ENCODE peak calls at places on chromosome 13, in four cellular contexts. F is fibroblast of lung; H is heart right ventricle; V is CD8-positive, alpha-beta T cell. N is an unnamed sample.

GRCh38 chr13:34030782-34031181 is 212.8 kb downstream of the RFC3 start:
- DNase-seq in F (no peak), H (no peak), V (no peak), N (no peak)

GRCh38 chr13:25291691-25292090 is 4.4 kb upstream of the MTMR6 start:
- DNase-seq in F (no peak), H (no peak), V (no peak), N (no peak)

GRCh38 chr13:58960909-58961308 is 1202.8 kb downstream of the DIAPH3 start:
- DNase-seq in F (peak), H (no peak), V (no peak), N (no peak)

GRCh38 chr13:112688560-112689497 is 1.0 kb upstream of the ATP11A start:
- DNase-seq in F (peak), H (no peak), V (no peak), N (no peak)

GRCh38 chr13:44040754-44041100 is 161.0 kb downstream of the LACC1 start:
- DNase-seq in F (peak), H (no peak), V (no peak), N (no peak)

GRCh38 chr13:47437411-47437810 is 540.6 kb upstream of the HTR2A start:
- DNase-seq in F (peak), H (no peak), V (no peak), N (no peak)

GRCh38 chr13:110812111-110812868 is 98.8 kb downstream of the ING1 start:
- DNase-seq in F (peak), H (no peak), V (no peak), N (no peak)

GRCh38 chr13:47908200-47908902 is 92.7 kb downstream of the SUCLA2 start:
- DNase-seq in F (peak), H (no peak), V (no peak), N (no peak)

GRCh38 chr13:27619093-27619705 is 1.1 kb downstream of the LNX2 start:
- DNase-seq in F (peak), H (no peak), V (no peak), N (no peak)

GRCh38 chr13:74026753-74027152 is 107.5 kb downstream of the KLF12 start:
- DNase-seq in F (no peak), H (no peak), V (peak), N (no peak)

GRCh38 chr13:113654591-113655357 is 3.2 kb downstream of the ATP4B start:
- DNase-seq in F (no peak), H (no peak), V (no peak), N (no peak)

GRCh38 chr13:48875071-48875470 is 100.6 kb upstream of the FNDC3A start:
- DNase-seq in F (no peak), H (no peak), V (no peak), N (no peak)

GRCh38 chr13:113489549-113490495 is 689 bp downstream of the DCUN1D2 start:
- DNase-seq in F (peak), H (peak), V (peak), N (no peak)

GRCh38 chr13:112103260-112103843 is 36.4 kb downstream of the SOX1 start:
- DNase-seq in F (no peak), H (no peak), V (no peak), N (no peak)

GRCh38 chr13:59914556-59914955 is 249.2 kb downstream of the DIAPH3 start:
- DNase-seq in F (no peak), H (no peak), V (no peak), N (no peak)

GRCh38 chr13:50589139-50589538 is 254.4 kb downstream of the DLEU7 start:
- DNase-seq in F (peak), H (no peak), V (no peak), N (no peak)

GRCh38 chr13:113151745-113152707 is 6.4 kb upstream of the PROZ start:
- DNase-seq in F (peak), H (no peak), V (no peak), N (no peak)

GRCh38 chr13:23777571-23777870 is 111.7 kb downstream of the MIPEP start:
- DNase-seq in F (no peak), H (no peak), V (no peak), N (peak)

GRCh38 chr13:101150998-101151397 is 265.3 kb downstream of the NALCN start:
- DNase-seq in F (peak), H (no peak), V (no peak), N (no peak)

GRCh38 chr13:72737033-72737432 is 9.3 kb downstream of the BORA start:
- DNase-seq in F (no peak), H (no peak), V (no peak), N (no peak)

GRCh38 chr13:94233401-94233800 is 246.1 kb downstream of the DCT start:
- DNase-seq in F (peak), H (peak), V (no peak), N (peak)

GRCh38 chr13:27969866-27970229 is 733 bp upstream of the CDX2 start:
- DNase-seq in F (no peak), H (no peak), V (no peak), N (no peak)

GRCh38 chr13:113903361-113903760 is 39.5 kb upstream of the GAS6 start:
- DNase-seq in F (peak), H (no peak), V (no peak), N (no peak)

GRCh38 chr13:85590231-85590931 is 208.8 kb downstream of the SLITRK6 start:
- DNase-seq in F (peak), H (no peak), V (no peak), N (peak)

GRCh38 chr13:77893066-77893465 is 25.6 kb downstream of the EDNRB start:
- DNase-seq in F (no peak), H (no peak), V (no peak), N (no peak)

GRCh38 chr13:113112893-113113845 is 7.6 kb downstream of the F7 start:
- DNase-seq in F (no peak), H (no peak), V (no peak), N (no peak)

GRCh38 chr13:84844473-84844872 is 954.7 kb downstream of the SLITRK6 start:
- DNase-seq in F (peak), H (no peak), V (no peak), N (no peak)

GRCh38 chr13:39787086-39787487 is 131.6 kb downstream of the COG6 start:
- DNase-seq in F (no peak), H (peak), V (no peak), N (no peak)

GRCh38 chr13:100789025-100789424 is 114.4 kb upstream of the TMTC4 start:
- DNase-seq in F (no peak), H (no peak), V (no peak), N (no peak)

GRCh38 chr13:110942248-110942981 is 27.5 kb upstream of the ANKRD10 start:
- DNase-seq in F (no peak), H (no peak), V (no peak), N (no peak)

GRCh38 chr13:113904411-113904810 is 40.5 kb upstream of the GAS6 start:
- DNase-seq in F (no peak), H (peak), V (no peak), N (no peak)

GRCh38 chr13:25169951-25170553 is 2.0 kb downstream of the AMER2 start:
- DNase-seq in F (no peak), H (no peak), V (no peak), N (no peak)

GRCh38 chr13:47110141-47110540 is 213.3 kb upstream of the HTR2A start:
- DNase-seq in F (no peak), H (no peak), V (no peak), N (no peak)

GRCh38 chr13:43072394-43072793 is 49.0 kb downstream of the DNAJC15 start:
- DNase-seq in F (peak), H (no peak), V (no peak), N (no peak)

GRCh38 chr13:113777311-113778260 is 18.6 kb downstream of the TMEM255B start:
- DNase-seq in F (peak), H (no peak), V (no peak), N (no peak)

GRCh38 chr13:48961379-48961778 is 14.3 kb upstream of the FNDC3A start:
- DNase-seq in F (no peak), H (no peak), V (no peak), N (no peak)

GRCh38 chr13:28559636-28560259 is 64.8 kb upstream of the FLT1 start:
- DNase-seq in F (no peak), H (no peak), V (no peak), N (no peak)

DNA sequence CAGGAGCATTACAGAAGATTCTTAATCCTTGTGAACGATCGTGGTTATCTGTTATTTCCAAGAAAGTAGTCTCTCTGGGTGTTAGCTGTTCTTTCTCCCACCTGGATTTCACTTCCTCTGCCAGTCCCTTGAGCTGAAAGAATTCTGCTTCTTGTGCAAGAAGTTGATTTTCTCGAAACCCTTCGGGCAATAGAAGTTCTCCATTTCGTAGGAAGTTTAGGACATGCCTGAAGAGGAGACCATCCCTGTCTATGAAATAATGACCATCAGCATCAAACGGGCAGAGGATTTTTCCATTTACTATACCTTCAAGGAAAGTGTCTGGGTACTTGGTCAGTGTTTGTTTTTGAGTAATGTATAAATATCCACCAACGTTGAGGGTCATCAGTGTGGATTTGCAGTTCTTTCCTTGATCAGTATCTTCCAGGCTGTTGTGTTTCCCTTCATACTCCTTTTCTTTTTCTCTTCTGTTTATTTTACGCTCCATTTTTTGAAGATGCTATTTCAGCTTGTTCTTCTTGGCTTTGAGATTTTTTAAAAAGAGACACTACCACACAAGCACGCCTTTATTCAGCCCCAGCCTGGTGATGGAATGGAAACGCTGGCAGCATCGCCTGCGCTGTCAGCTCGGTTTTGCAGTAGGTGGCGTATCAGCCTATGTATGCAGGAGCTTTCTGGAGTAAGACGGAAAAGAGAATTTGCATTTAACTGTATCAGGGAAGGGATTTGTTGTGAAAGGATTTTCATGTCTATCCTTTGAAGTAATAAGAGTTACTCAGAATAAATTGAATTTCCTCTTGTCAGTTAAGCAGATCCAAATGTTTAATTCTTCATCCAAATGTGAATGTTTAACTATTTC is 6.5 kb downstream of the KCTD4 start:
- DNase-seq in F (peak), H (peak), V (no peak), N (no peak)
- TF ChIP-seq CTCF in F (peak), H (no peak), V (no peak), N (peak)

GRCh38 chr13:30191491-30192100 is 115.8 kb downstream of the KATNAL1 start:
- DNase-seq in F (no peak), H (no peak), V (no peak), N (no peak)
- H3K4me3 ChIP-seq in F (no peak), H (no peak), V (no peak), N (no peak)

DNA sequence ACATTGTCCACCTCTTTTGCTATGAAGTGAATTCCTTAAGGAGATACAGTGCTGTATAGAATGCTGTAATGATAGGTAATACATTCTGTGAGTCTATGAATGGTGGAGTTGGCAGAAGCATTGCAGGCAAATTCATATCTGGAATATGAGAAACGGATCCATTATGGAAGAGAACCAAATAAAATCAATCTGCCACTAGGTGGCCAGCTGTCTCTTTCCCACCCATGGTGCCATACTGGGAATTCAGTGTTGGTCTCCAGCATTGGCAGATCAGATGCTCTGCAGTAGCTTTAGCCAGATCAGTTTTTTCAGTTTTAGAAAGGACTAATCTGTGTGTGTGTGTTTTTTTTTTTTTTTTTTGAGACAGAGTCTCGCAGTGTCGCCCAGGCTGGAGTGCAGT is 27.6 kb downstream of the DNAJC3 start:
- DNase-seq in F (peak), H (no peak), V (no peak), N (no peak)
- TF ChIP-seq CTCF in F (peak), H (no peak), V (no peak), N (peak)

GRCh38 chr13:99498304-99499161 is 2.7 kb upstream of the TM9SF2 start:
- DNase-seq in F (peak), H (peak), V (peak), N (peak)

GRCh38 chr13:99496322-99497142 is 4.7 kb upstream of the TM9SF2 start:
- DNase-seq in F (peak), H (peak), V (peak), N (no peak)

GRCh38 chr13:99501135-99501951 is at the start of gene TM9SF2:
- DNase-seq in F (peak), H (peak), V (peak), N (peak)

GRCh38 chr13:99500839-99501134 is 485 bp upstream of the TM9SF2 start:
- DNase-seq in F (no peak), H (no peak), V (no peak), N (no peak)

GRCh38 chr13:99495478-99496321 is 5.6 kb upstream of the TM9SF2 start:
- DNase-seq in F (no peak), H (no peak), V (no peak), N (no peak)
- H3K4me3 ChIP-seq in F (peak), H (peak), V (peak), N (no peak)

DNA sequence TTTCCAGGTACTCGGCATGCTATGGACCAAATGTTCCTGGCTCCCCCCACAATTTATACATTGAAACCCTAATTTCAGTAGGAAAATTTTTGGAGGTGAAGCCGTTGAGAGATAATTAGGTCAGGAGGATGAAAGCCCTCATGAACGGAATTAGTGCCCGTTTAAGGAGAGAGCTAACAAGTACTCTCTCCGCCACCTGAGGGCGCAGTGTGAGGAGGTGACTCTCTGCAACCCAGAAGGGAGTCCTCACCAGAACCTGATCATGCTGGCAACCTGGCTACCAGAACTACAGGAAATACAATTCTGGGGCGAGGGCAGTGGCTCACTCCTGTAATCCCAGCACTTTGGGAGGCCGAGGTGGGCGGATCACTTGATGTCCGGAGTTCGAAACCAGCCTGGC is 397.8 kb downstream of the SLITRK5 start:
- DNase-seq in F (no peak), H (no peak), V (no peak), N (no peak)
- TF ChIP-seq CTCF in F (no peak), H (no peak), V (no peak), N (peak)

DNA sequence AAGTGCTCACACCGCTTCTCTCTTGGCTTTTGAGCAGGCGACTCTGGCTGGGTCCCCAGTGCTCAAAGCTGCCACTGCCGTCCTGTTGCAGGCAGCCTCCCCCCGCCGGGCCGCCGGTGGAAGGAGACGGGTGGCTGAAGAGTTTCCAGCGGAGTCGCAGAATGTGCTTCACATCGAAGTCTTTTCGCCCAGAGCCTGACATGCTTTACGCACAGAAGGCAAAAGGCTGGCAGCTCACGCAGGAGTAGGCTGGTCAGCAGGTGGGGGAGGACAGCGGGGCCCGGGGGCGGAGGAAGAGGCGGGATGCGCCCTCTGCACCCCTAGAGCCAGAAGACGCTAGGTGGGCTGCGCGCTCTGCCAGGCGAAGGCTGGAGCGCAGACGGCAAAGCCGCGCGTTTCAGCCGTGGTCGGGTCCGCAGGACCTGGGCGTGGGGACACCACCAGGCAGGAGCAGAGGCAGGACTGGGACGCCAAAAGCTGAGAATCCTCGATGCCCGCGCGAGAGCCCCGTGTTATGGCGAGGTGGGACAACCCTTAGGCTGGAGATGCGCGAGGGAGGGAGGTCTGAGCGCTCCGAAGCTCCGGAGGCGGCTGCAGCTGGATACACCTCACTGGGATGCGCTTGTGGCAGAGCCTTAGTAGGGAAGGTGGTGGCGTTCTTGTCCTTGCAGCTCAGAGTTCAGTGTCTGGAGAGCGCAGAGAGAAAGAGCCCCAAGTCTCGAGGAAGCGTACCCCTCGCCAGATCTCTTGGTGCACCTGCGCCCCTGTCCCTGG is at the start of gene ATXN8OS:
- DNase-seq in F (no peak), H (no peak), V (no peak), N (no peak)
- H3K4me3 ChIP-seq in F (no peak), H (no peak), V (no peak), N (peak)

GRCh38 chr13:21338651-21339278 is 120.3 kb downstream of the ZDHHC20 start:
- DNase-seq in F (no peak), H (no peak), V (no peak), N (no peak)

GRCh38 chr13:21336609-21337008 is 122.5 kb downstream of the ZDHHC20 start:
- DNase-seq in F (no peak), H (no peak), V (no peak), N (no peak)

GRCh38 chr13:21341637-21342422 is 117.3 kb downstream of the ZDHHC20 start:
- DNase-seq in F (no peak), H (no peak), V (no peak), N (no peak)

GRCh38 chr13:21342699-21343442 is 116.2 kb downstream of the ZDHHC20 start:
- DNase-seq in F (no peak), H (no peak), V (no peak), N (no peak)

DNA sequence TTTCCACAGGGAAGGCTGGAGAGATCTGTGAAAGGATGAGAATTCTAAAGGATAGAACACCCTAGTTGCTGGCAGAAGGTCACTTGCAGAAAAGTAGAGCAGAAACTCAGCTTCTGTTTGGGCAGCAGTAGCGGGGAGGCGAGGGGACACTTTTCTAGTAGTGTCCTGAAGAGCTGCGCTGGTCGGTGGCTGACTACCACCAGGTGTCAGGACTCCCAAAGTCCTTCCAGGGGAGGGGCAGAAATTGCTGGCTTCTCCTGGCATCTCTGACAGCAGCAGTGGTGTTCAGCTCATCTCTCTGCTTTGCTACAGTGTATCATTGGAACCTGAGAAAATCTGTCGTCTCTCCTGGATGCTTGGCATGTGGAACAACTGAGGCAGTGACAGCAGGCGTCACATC is 120.9 kb downstream of the ZDHHC20 start:
- DNase-seq in F (no peak), H (no peak), V (no peak), N (no peak)
- TF ChIP-seq CTCF in F (no peak), H (no peak), V (no peak), N (peak)

GRCh38 chr13:37303610-37304009 is 198.1 kb upstream of the CSNK1A1L start:
- DNase-seq in F (no peak), H (no peak), V (no peak), N (no peak)

DNA sequence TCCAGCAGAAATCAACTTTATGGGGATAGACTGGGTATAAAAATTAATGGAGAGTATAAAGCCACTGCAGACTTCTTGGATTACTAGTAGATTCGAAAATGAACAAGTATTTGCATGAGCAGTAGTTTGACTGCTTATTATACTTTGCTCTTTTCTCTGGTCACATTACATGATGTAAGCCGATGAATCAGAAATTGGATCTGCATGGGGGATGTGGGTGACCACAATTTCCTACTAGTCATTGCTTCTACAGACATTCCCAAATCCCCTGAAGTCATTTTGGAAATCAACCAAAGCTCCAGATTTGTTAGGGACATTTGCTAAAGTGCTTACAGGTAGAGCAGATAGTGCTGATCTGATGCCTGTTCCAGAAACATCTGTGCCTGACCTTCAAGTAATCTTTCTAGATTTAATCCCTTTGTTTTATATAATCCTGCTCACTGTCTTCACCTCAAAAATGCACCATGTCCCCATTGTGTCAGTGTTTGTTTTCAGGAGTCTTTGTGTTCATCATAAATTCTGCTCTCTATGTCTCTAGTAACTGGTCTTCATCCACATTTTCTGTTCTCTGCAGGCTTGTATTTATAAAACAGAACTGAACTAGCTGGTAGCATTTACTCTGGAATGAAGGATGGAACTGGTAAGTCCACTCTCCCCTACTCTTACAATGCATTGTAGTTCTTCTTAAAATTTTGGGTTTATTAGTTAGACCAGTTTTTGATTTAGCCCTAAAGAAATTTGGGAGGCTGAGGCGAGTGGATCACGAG is 201.5 kb upstream of the CSNK1A1L start:
- DNase-seq in F (peak), H (no peak), V (no peak), N (peak)
- H3K4me3 ChIP-seq in F (no peak), H (no peak), V (no peak), N (no peak)

GRCh38 chr13:102197193-102197592 is 204.7 kb downstream of the FGF14 start:
- DNase-seq in F (peak), H (no peak), V (no peak), N (no peak)
- TF ChIP-seq CTCF in F (peak), H (no peak), V (no peak), N (peak)

N was measured in retinal pigment epithelial cell.